ENCODE peak calls at places on chromosomes 3 and 15, in ten cellular contexts. G is foreskin fibroblast, T is HL-60, Z is MCF 10A, M is neural progenitor cell, Q is mesendoderm, Y is iPS-NIHi11, B is neural crest cell, L is GM12891, O is dermis blood vessel endothelial cell. H is an unnamed sample.
A peak's percentile ranks its signal among the peaks of the same experiment; 100 is the strongest.

GRCh38 chr3:182609575-182610156 is 183.6 kb upstream of the ATP11B start:
- DNase-seq in T (no peak), Z (peak; percentile 71), Y (no peak), O (no peak), B (no peak), Q (no peak), M (no peak), G (no peak), L (no peak), H (no peak)

GRCh38 chr3:45210308-45211038 is 15.6 kb downstream of the TMEM158 start:
- DNase-seq in Q (peak; percentile 89), L (peak; percentile 51), Z (peak; percentile 79), T (peak; percentile 62), G (peak; percentile 94), O (peak; percentile 86), B (peak; percentile 58), M (peak; percentile 87), Y (peak; percentile 88), H (peak; percentile 88)

GRCh38 chr3:178443634-178444033 is 92.6 kb upstream of the KCNMB2 start:
- DNase-seq in Z (peak; percentile 23), T (no peak), B (no peak), M (no peak), G (peak; percentile 19), L (no peak), O (peak; percentile 16), Y (no peak), Q (no peak), H (no peak)

GRCh38 chr15:45100884-45101622 is 12.9 kb downstream of the DUOX2 start:
- DNase-seq in Z (no peak), L (no peak), B (no peak), G (peak; percentile 27), Q (no peak), Y (peak; percentile 31), O (no peak), M (peak; percentile 16), T (no peak), H (no peak)

GRCh38 chr3:113629941-113630340 is 66.5 kb downstream of the USF3 start:
- DNase-seq in B (no peak), T (no peak), O (no peak), Q (no peak), M (peak; percentile 11), Z (no peak), L (no peak), G (no peak), Y (no peak), H (no peak)

GRCh38 chr3:133930341-133930933 is 34.8 kb upstream of the RAB6B start:
- DNase-seq in Q (peak; percentile 82), G (peak; percentile 81), L (no peak), M (peak; percentile 81), Y (peak; percentile 58), B (no peak), Z (peak; percentile 79), T (peak; percentile 30), O (peak; percentile 89), H (no peak)

GRCh38 chr3:130480736-130481135 is 36.2 kb upstream of the COL6A6 start:
- DNase-seq in L (no peak), G (peak; percentile 41), T (peak; percentile 0), Z (peak; percentile 21), Y (peak; percentile 81), O (peak; percentile 2), Q (peak; percentile 92), M (peak; percentile 75), B (peak; percentile 3), H (peak; percentile 53)

GRCh38 chr15:89341316-89342005 is 6.8 kb upstream of the POLG start:
- DNase-seq in Q (no peak), Y (no peak), G (no peak), O (no peak), T (no peak), B (no peak), Z (no peak), L (no peak), M (no peak), H (no peak)

GRCh38 chr15:79171320-79172031 is 80.9 kb upstream of the RASGRF1 start:
- DNase-seq in G (no peak), B (no peak), Q (peak; percentile 83), T (no peak), M (no peak), O (no peak), L (no peak), Y (no peak), Z (no peak), H (no peak)

GRCh38 chr3:124833710-124834332 is 53.3 kb downstream of the ITGB5 start:
- DNase-seq in M (no peak), O (no peak), B (no peak), Y (no peak), L (no peak), T (no peak), Q (no peak), Z (no peak), G (no peak), H (no peak)

GRCh38 chr3:127492426-127492825 is 98.1 kb downstream of the TPRA1 start:
- DNase-seq in M (no peak), T (no peak), O (no peak), Q (no peak), B (no peak), Z (no peak), L (no peak), Y (no peak), G (no peak), H (no peak)

GRCh38 chr15:52717924-52718323 is 38.7 kb upstream of the ATOSA start:
- DNase-seq in Z (no peak), Q (peak; percentile 31), B (no peak), Y (peak; percentile 16), T (no peak), L (no peak), G (no peak), O (no peak), M (peak; percentile 18), H (no peak)

GRCh38 chr15:71687902-71688508 is 122.3 kb upstream of the NR2E3 start:
- DNase-seq in Y (no peak), L (no peak), B (no peak), Z (peak; percentile 8), O (no peak), T (no peak), Q (no peak), G (peak; percentile 52), M (no peak), H (no peak)

GRCh38 chr3:11391930-11392688 is 119.9 kb downstream of the ATG7 start:
- DNase-seq in L (no peak), T (no peak), G (no peak), B (no peak), Z (peak; percentile 79), M (no peak), O (peak; percentile 49), Q (no peak), Y (no peak), H (no peak)

GRCh38 chr3:71311320-71312046 is 272.0 kb downstream of the FOXP1 start:
- DNase-seq in B (no peak), L (no peak), M (no peak), G (no peak), Y (no peak), T (no peak), Z (peak; percentile 84), O (peak; percentile 79), Q (no peak), H (no peak)

GRCh38 chr3:86960551-86960950 is 30.4 kb downstream of the VGLL3 start:
- DNase-seq in T (no peak), M (no peak), L (no peak), B (no peak), Z (no peak), Q (no peak), O (no peak), Y (no peak), G (peak; percentile 43), H (no peak)

GRCh38 chr3:66276705-66277274 is 56.0 kb downstream of the SLC25A26 start:
- DNase-seq in Z (peak; percentile 68), Y (peak; percentile 38), O (peak; percentile 89), Q (peak; percentile 79), M (peak; percentile 74), B (peak; percentile 78), G (peak; percentile 87), T (peak; percentile 17), L (no peak), H (peak; percentile 60)

GRCh38 chr3:179837374-179837773 is 184.5 kb downstream of the USP13 start:
- DNase-seq in B (no peak), O (peak; percentile 19), Z (no peak), Y (no peak), T (no peak), L (no peak), G (peak; percentile 1), M (no peak), Q (peak; percentile 24), H (no peak)

GRCh38 chr15:31434418-31435255 is 108.0 kb downstream of the KLF13 start:
- DNase-seq in L (peak; percentile 60), G (peak; percentile 90), Z (peak; percentile 68), Y (no peak), M (no peak), B (no peak), O (peak; percentile 79), Q (no peak), T (peak; percentile 58), H (no peak)

GRCh38 chr3:50620420-50620819 is 3.5 kb downstream of the MAPKAPK3 start:
- DNase-seq in Q (no peak), G (no peak), T (peak; percentile 85), O (no peak), Z (no peak), Y (no peak), M (no peak), B (no peak), L (no peak), H (no peak)

GRCh38 chr3:159748408-159748807 is 240.2 kb upstream of the IL12A start:
- DNase-seq in T (no peak), G (no peak), Q (no peak), L (no peak), B (no peak), M (no peak), Y (no peak), O (no peak), Z (no peak), H (no peak)

GRCh38 chr3:58074126-58074715 is 66.0 kb downstream of the FLNB start:
- DNase-seq in M (no peak), Q (no peak), O (no peak), G (no peak), L (peak; percentile 10), B (no peak), Z (no peak), Y (no peak), T (no peak), H (no peak)

GRCh38 chr3:111311709-111312235 is 230.2 kb upstream of the CD96 start:
- DNase-seq in O (no peak), T (no peak), L (no peak), Q (no peak), Z (no peak), B (no peak), M (no peak), G (peak; percentile 15), Y (no peak), H (no peak)

GRCh38 chr3:152298393-152299242 is 29.9 kb downstream of the MBNL1 start:
- DNase-seq in L (no peak), M (peak; percentile 13), O (peak; percentile 92), Y (peak; percentile 39), Q (peak; percentile 31), Z (peak; percentile 97), T (peak; percentile 97), B (peak; percentile 16), G (peak; percentile 98), H (no peak)

GRCh38 chr15:68816795-68817303 is 3.8 kb downstream of the ANP32A start:
- DNase-seq in Q (no peak), Z (peak; percentile 14), Y (no peak), B (no peak), M (no peak), O (peak; percentile 35), T (no peak), G (peak; percentile 61), L (no peak), H (no peak)

GRCh38 chr3:72462611-72463011 is 385.6 kb downstream of the SHQ1 start:
- DNase-seq in O (no peak), B (no peak), G (no peak), T (no peak), Y (no peak), M (no peak), Q (no peak), Z (no peak), L (no peak), H (no peak)

GRCh38 chr3:41863024-41863423 is 98.9 kb downstream of the ULK4 start:
- DNase-seq in M (peak; percentile 28), T (no peak), B (no peak), O (no peak), Z (peak; percentile 13), Q (peak; percentile 65), Y (peak; percentile 27), G (no peak), L (no peak), H (peak; percentile 52)